ENCODE peak calls at places on chromosome 11, in eight cellular contexts. I, H, Z, X, E, V, F and L are unnamed samples.

GRCh38 chr11:86524603-86525352 is 147.6 kb downstream of the ME3 start:
- DNase-seq in I (no peak), H (no peak), Z (no peak), X (no peak), E (peak), V (no peak), F (no peak), L (no peak)

GRCh38 chr11:706957-707816 is 1.2 kb downstream of the EPS8L2 start:
- DNase-seq in I (no peak), H (no peak), Z (no peak), X (peak), E (peak), V (no peak), F (peak), L (no peak)

GRCh38 chr11:125070699-125071254 is 7.7 kb downstream of the SLC37A2 start:
- DNase-seq in I (no peak), H (peak), Z (no peak), X (peak), E (peak), V (peak), F (peak), L (peak)

GRCh38 chr11:76695133-76695532 is 24.6 kb upstream of the LRRC32 start:
- DNase-seq in I (no peak), H (no peak), Z (no peak), X (peak), E (no peak), V (no peak), F (no peak), L (no peak)

GRCh38 chr11:126695293-126695692 is 305.3 kb downstream of the KIRREL3 start:
- DNase-seq in I (no peak), H (no peak), Z (no peak), X (no peak), E (no peak), V (no peak), F (no peak), L (no peak)

GRCh38 chr11:129951883-129952262 is 50.8 kb downstream of the PRDM10 start:
- DNase-seq in I (no peak), H (no peak), Z (no peak), X (no peak), E (no peak), V (no peak), F (no peak), L (no peak)

GRCh38 chr11:65298131-65298535 is 16.5 kb upstream of the CDC42EP2 start:
- DNase-seq in I (no peak), H (no peak), Z (no peak), X (no peak), E (peak), V (no peak), F (peak), L (no peak)

GRCh38 chr11:48062649-48063048 is 82.3 kb downstream of the PTPRJ start:
- DNase-seq in I (no peak), H (no peak), Z (no peak), X (no peak), E (no peak), V (no peak), F (no peak), L (no peak)

GRCh38 chr11:72379384-72380131 is 54.8 kb downstream of the CLPB start:
- DNase-seq in I (no peak), H (no peak), Z (no peak), X (no peak), E (no peak), V (no peak), F (no peak), L (no peak)

GRCh38 chr11:12126352-12127019 is 16.1 kb downstream of the MICAL2 start:
- DNase-seq in I (no peak), H (no peak), Z (no peak), X (no peak), E (peak), V (no peak), F (peak), L (no peak)

GRCh38 chr11:216081-216974 is 8.8 kb downstream of the RIC8A start:
- DNase-seq in I (no peak), H (no peak), Z (no peak), X (no peak), E (peak), V (no peak), F (no peak), L (no peak)

GRCh38 chr11:96211433-96211832 is 131.6 kb downstream of the MAML2 start:
- DNase-seq in I (no peak), H (no peak), Z (no peak), X (no peak), E (no peak), V (no peak), F (no peak), L (no peak)

GRCh38 chr11:19018901-19019300 is 41.6 kb downstream of the MRGPRX2 start:
- DNase-seq in I (no peak), H (no peak), Z (no peak), X (peak), E (no peak), V (peak), F (no peak), L (no peak)

GRCh38 chr11:121119444-121119843 is 18.4 kb downstream of the TECTA start:
- DNase-seq in I (no peak), H (no peak), Z (no peak), X (no peak), E (no peak), V (no peak), F (no peak), L (no peak)

GRCh38 chr11:76148941-76149613 is 57.2 kb downstream of the WNT11 start:
- DNase-seq in I (no peak), H (no peak), Z (no peak), X (peak), E (no peak), V (no peak), F (no peak), L (no peak)

GRCh38 chr11:12377824-12378593 is 638 bp downstream of the PARVA start:
- DNase-seq in I (no peak), H (peak), Z (no peak), X (peak), E (peak), V (peak), F (peak), L (no peak)

GRCh38 chr11:45031912-45032519 is 81.3 kb upstream of the TP53I11 start:
- DNase-seq in I (no peak), H (no peak), Z (no peak), X (no peak), E (no peak), V (no peak), F (no peak), L (peak)

GRCh38 chr11:130179396-130180306 is 20.1 kb downstream of the ST14 start:
- DNase-seq in I (no peak), H (no peak), Z (no peak), X (peak), E (no peak), V (no peak), F (peak), L (no peak)

GRCh38 chr11:32893947-32894827 is 1.6 kb downstream of the QSER1 start:
- DNase-seq in I (peak), H (peak), Z (peak), X (peak), E (peak), V (peak), F (no peak), L (peak)

GRCh38 chr11:33383075-33383919 is 126.1 kb downstream of the HIPK3 start:
- DNase-seq in I (no peak), H (no peak), Z (no peak), X (no peak), E (no peak), V (no peak), F (no peak), L (no peak)

GRCh38 chr11:127624455-127624854 is 623.9 kb upstream of the KIRREL3 start:
- DNase-seq in I (no peak), H (no peak), Z (peak), X (no peak), E (no peak), V (no peak), F (no peak), L (no peak)